ENCODE peak calls at places on chromosomes 13 and 19, in four cellular contexts. C is H1, N is astrocyte, O is fibroblast of lung. H is an unnamed sample.

GRCh38 chr19:3520166-3521103 is 14.3 kb downstream of the FZR1 start:
- DNase-seq in C (no peak), N (no peak), O (no peak), H (no peak)

GRCh38 chr13:44662515-44662914 is 86.4 kb upstream of the TSC22D1 start:
- DNase-seq in C (no peak), N (no peak), O (no peak), H (no peak)

GRCh38 chr19:7287716-7288115 is 6.5 kb downstream of the INSR start:
- DNase-seq in C (no peak), N (no peak), O (no peak), H (no peak)

GRCh38 chr13:43874512-43875092 is 4.9 kb downstream of the CCDC122 start:
- DNase-seq in C (no peak), N (no peak), O (peak; percentile 65), H (no peak)

GRCh38 chr13:76350399-76350798 is 535.8 kb downstream of the KCTD12 start:
- DNase-seq in C (no peak), N (no peak), O (peak; percentile 69), H (no peak)

GRCh38 chr13:49060698-49061387 is 85.1 kb downstream of the FNDC3A start:
- DNase-seq in C (no peak), N (no peak), O (peak; percentile 27), H (no peak)

GRCh38 chr19:38945562-38946228 is 15.0 kb downstream of the MRPS12 start:
- DNase-seq in C (no peak), N (no peak), O (no peak), H (no peak)

GRCh38 chr13:46181799-46182490 is at the start of gene LCP1:
- DNase-seq in C (no peak), N (no peak), O (no peak), H (peak; percentile 84)

GRCh38 chr13:24905242-24905641 is 141.3 kb downstream of the RNF17 start:
- DNase-seq in C (no peak), N (no peak), O (peak; percentile 22), H (no peak)

GRCh38 chr13:98978280-98978679 is 416 bp upstream of the DOCK9 start:
- DNase-seq in C (no peak), N (peak; percentile 97), O (peak; percentile 72), H (no peak)

GRCh38 chr19:41872775-41873647 is 4.1 kb upstream of the CD79A start:
- DNase-seq in C (peak; percentile 68), N (peak; percentile 43), O (peak; percentile 58), H (peak; percentile 72)

GRCh38 chr19:35521124-35521743 is 6.9 kb downstream of the SBSN start:
- DNase-seq in C (no peak), N (no peak), O (no peak), H (no peak)

GRCh38 chr19:48341006-48341405 is 15.7 kb downstream of the EMP3 start:
- DNase-seq in C (no peak), N (peak; percentile 50), O (no peak), H (no peak)

GRCh38 chr19:12952488-12953455 is 4.3 kb downstream of the GADD45GIP1 start:
- DNase-seq in C (no peak), N (peak; percentile 80), O (peak; percentile 89), H (no peak)

GRCh38 chr13:80931766-80932165 is 590.8 kb upstream of the SPRY2 start:
- DNase-seq in C (no peak), N (no peak), O (peak; percentile 81), H (no peak)

GRCh38 chr13:20148501-20149183 is 12.2 kb downstream of the GJA3 start:
- DNase-seq in C (no peak), N (no peak), O (no peak), H (no peak)

GRCh38 chr19:15421726-15422260 is 3.0 kb upstream of the AKAP8L start:
- DNase-seq in C (no peak), N (no peak), O (peak; percentile 48), H (no peak)

GRCh38 chr13:48500652-48501197 is 32.2 kb downstream of the RCBTB2 start:
- DNase-seq in C (no peak), N (peak; percentile 84), O (peak; percentile 94), H (no peak)

GRCh38 chr13:23212621-23213020 is 31.8 kb downstream of the SGCG start:
- DNase-seq in C (no peak), N (peak; percentile 33), O (peak; percentile 27), H (no peak)

GRCh38 chr19:5585461-5586299 is 17.9 kb upstream of the TINCR start:
- DNase-seq in C (no peak), N (no peak), O (no peak), H (peak; percentile 70)

GRCh38 chr19:3975144-3975543 is 4.2 kb upstream of the DAPK3 start:
- DNase-seq in C (no peak), N (no peak), O (no peak), H (no peak)

GRCh38 chr13:70812481-70812880 is 704.2 kb upstream of the KLHL1 start:
- DNase-seq in C (no peak), N (peak; percentile 90), O (peak; percentile 89), H (no peak)

GRCh38 chr13:29162638-29163037 is 342.5 kb downstream of the MTUS2 start:
- DNase-seq in C (no peak), N (peak; percentile 14), O (peak; percentile 7), H (no peak)

DNA sequence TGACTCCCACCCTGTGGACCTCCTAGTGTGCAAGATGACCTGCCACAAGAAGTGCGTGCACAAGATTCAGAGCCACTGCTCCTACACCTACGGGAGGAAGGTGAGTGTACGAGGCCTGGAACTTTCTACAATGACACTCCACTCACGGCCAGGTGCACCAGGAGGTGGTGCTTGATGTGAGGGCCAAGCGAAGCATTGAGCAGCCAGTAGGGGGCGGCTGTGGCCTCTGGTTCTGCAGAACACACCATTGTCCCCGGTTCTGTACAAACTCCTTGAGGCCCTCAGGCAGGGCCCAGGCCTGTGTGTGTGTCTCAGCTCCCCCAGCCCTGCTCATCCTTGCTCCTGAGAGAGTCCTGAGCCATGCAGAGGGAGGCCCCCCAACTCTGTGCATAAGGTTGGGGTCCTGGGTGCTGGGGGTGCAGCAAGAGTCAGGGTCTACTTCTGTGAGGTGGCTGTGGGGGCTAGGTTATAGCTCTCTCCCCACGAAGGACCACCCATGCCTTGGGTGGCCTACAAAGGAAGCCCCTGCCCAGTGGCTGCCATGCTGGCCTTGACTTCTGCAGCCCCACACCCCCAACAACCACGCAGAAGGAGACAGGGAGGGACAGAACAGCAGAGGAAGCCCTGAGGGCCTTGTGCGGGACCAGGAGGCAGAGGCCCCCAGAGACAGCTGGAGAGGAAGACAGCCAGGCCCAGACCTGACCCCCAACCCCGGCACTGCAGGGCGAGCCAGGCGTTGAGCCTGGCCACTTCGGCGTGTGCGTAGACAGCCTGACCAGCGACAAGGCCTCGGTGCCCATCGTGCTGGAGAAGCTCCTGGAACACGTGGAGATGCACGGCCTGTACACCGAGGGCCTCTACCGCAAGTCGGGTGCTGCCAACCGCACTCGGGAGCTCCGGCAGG is 9.7 kb upstream of the USE1 start:
- DNase-seq in C (peak; percentile 54), N (no peak), O (peak; percentile 64), H (peak; percentile 52)
- H3K4me2 ChIP-seq in C (no peak overlapping the region), N (no peak overlapping the region), O (no peak overlapping the region), H (no peak overlapping the region)

DNA sequence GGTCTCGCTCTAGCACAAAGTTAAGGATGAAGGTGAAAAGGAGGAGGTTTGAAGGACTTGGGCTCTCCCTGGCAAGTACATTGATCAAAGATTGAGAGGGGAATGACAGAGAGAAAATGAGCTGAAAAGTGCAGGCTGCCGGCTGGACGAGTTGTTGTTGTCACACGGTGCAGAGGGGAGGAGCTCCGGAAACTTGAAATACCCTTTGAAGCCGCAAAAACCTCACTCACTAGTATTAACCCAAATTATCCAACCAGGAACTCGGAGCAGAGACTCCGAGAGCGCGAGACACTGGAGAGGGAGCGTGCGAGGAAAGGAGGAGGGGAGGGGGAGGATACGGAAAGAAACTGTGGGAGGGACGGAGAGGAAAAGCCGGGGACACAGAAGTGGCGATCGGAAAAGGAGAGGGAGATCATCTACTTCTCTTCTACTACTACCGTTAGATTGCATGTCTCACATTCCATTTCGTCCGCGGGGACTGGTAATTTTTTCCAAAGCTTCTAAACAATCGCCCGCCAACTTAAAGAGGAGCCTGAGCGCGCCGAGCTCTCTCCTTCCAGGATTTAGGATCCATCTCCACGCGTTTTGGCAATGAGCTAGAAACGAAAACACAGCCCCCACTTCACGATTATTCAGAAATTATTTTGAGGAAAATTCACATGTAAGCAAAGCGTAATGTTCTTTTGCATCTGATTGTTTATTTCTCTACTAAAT is at the start of gene DACH1:
- DNase-seq in C (no peak), N (peak; percentile 71), O (peak; percentile 83), H (peak; percentile 54)
- TF ChIP-seq EZH2 in C (peak; percentile 55), N (no peak), O (no peak), H (no peak)

GRCh38 chr13:53238241-53238640 is 209.6 kb downstream of the OLFM4 start:
- DNase-seq in C (no peak), N (no peak), O (no peak), H (no peak)

GRCh38 chr13:53240316-53240715 is 211.7 kb downstream of the OLFM4 start:
- DNase-seq in C (no peak), N (no peak), O (no peak), H (no peak)

GRCh38 chr13:53237696-53238095 is 209.1 kb downstream of the OLFM4 start:
- DNase-seq in C (no peak), N (no peak), O (no peak), H (no peak)

DNA sequence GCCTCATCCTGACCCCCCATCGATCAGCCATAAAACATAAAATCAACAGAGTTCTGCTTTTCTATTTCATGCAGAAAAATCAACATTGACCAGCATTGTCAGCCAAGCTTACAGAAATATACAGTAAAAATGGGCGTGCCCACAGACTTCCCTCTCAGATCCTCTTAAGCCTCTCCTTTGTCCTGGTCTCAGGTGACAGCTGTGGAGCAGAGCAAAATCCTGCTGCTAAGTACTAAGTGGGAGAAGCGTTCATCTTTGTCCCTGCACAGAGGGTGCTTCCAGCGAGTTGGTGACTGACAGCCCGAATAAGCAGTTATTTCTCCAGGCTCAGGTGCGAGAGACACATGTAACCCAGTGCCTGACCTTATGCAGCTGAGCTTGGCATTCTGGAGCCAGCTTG is 213.4 kb downstream of the OLFM4 start:
- DNase-seq in C (no peak), N (no peak), O (no peak), H (no peak)
- H3K4me1 ChIP-seq in C (no peaks in the 10 kb centered on the region), N (no peaks in the 10 kb centered on the region), O (no peaks in the 10 kb centered on the region), H (no peaks in the 10 kb centered on the region)

GRCh38 chr19:58396691-58397532 is 1.5 kb downstream of the RNF225 start:
- DNase-seq in C (no peak), N (no peak), O (no peak), H (no peak)

GRCh38 chr19:58395979-58396627 is 647 bp downstream of the RNF225 start:
- DNase-seq in C (no peak), N (no peak), O (no peak), H (no peak)

GRCh38 chr19:58393725-58394033 is 1.8 kb upstream of the RNF225 start:
- DNase-seq in C (no peak), N (no peak), O (no peak), H (no peak)

GRCh38 chr19:58394821-58395219 is 636 bp upstream of the RNF225 start:
- DNase-seq in C (no peak), N (no peak), O (no peak), H (no peak)

DNA sequence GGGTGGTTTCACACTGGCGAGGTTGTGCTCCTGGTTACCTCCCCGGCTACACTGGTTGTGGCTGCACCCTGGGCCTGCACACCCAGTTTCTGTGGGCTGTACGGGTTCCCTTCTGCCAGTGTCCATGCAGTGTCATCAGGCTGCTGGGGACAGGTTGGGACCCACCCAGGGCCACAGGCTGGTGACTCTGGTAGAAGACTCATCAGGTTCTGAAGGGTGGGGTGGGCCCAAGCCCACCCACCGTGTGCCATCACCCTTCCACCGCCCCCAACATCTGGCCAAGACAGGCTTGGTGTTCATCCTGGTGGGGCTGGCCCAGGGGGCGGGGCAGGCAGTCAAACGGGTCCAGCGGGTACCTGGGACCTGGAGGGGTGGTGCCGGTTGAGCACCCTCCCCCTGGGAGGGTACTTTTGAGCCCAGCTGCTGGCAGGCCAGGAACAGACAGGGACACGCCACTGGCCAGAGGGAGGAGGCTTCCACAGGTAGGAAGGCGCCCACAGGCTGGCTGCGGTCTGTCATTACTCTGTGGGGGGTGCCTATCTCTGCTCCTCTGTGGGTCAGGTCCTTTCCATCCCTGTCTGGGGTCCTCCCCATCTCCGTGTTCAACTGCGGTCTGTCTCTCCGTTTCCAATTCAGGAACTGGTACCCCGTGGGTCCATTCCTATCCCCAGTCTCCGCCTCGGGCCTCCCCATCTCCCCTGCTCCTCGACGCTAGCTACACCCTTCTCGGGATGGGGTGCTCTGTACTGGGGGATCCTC is at the start of gene RNF225:
- DNase-seq in C (peak; percentile 66), N (no peak), O (no peak), H (peak; percentile 41)
- H3K4me2 ChIP-seq in C (peak within 1 kb of the TSS; percentile 83), N (peak within 1 kb of the TSS; percentile 73), O (peak within 1 kb of the TSS; percentile 8), H (no peak within 1 kb of the TSS)

H was measured in DND-41.